ENCODE peak calls at places on chromosome X, in four cellular contexts. R, E, F and Y are unnamed samples.

GRCh38 chrX:149881081-149881711 is at the start of gene MAGEA8:
- DNase-seq in R (no peak), E (no peak), F (peak; percentile 9), Y (no peak)

GRCh38 chrX:25968920-25969319 is 169.2 kb upstream of the MAGEB18 start:
- DNase-seq in R (no peak), E (peak; percentile 33), F (peak; percentile 2), Y (no peak)

GRCh38 chrX:133369065-133369464 is 46.2 kb downstream of the GPC4 start:
- DNase-seq in R (no peak), E (no peak), F (no peak), Y (no peak)

GRCh38 chrX:39059866-39060265 is 258.6 kb downstream of the MID1IP1 start:
- DNase-seq in R (no peak), E (no peak), F (no peak), Y (no peak)

GRCh38 chrX:21821875-21822274 is 17.5 kb upstream of the MBTPS2 start:
- DNase-seq in R (no peak), E (no peak), F (no peak), Y (no peak)

GRCh38 chrX:11540532-11541377 is 125.0 kb downstream of the ARHGAP6 start:
- DNase-seq in R (no peak), E (no peak), F (peak; percentile 88), Y (no peak)

GRCh38 chrX:87299563-87300160 is 217.9 kb upstream of the KLHL4 start:
- DNase-seq in R (no peak), E (peak; percentile 12), F (peak; percentile 12), Y (no peak)

GRCh38 chrX:139246295-139246694 is 284.2 kb upstream of the F9 start:
- DNase-seq in R (no peak), E (no peak), F (no peak), Y (no peak)

GRCh38 chrX:150363561-150364346 is 637 bp downstream of the MAMLD1 start:
- DNase-seq in R (peak; percentile 14), E (peak; percentile 35), F (no peak), Y (no peak)

GRCh38 chrX:10327651-10328050 is 170.9 kb downstream of the CLCN4 start:
- DNase-seq in R (no peak), E (no peak), F (no peak), Y (peak; percentile 6)

GRCh38 chrX:137707348-137707747 is 141.4 kb downstream of the ZIC3 start:
- DNase-seq in R (no peak), E (no peak), F (no peak), Y (no peak)

GRCh38 chrX:148940411-148940996 is 440.1 kb downstream of the AFF2 start:
- DNase-seq in R (no peak), E (no peak), F (no peak), Y (peak; percentile 60)

GRCh38 chrX:47574096-47574553 is 8.1 kb upstream of the TIMP1 start:
- DNase-seq in R (no peak), E (no peak), F (no peak), Y (no peak)

GRCh38 chrX:47571896-47572295 is 10.3 kb upstream of the TIMP1 start:
- DNase-seq in R (no peak), E (no peak), F (no peak), Y (no peak)

GRCh38 chrX:47574609-47575325 is 7.5 kb upstream of the TIMP1 start:
- DNase-seq in R (no peak), E (no peak), F (no peak), Y (no peak)

GRCh38 chrX:47572773-47573333 is 9.4 kb upstream of the TIMP1 start:
- DNase-seq in R (no peak), E (no peak), F (no peak), Y (no peak)

DNA sequence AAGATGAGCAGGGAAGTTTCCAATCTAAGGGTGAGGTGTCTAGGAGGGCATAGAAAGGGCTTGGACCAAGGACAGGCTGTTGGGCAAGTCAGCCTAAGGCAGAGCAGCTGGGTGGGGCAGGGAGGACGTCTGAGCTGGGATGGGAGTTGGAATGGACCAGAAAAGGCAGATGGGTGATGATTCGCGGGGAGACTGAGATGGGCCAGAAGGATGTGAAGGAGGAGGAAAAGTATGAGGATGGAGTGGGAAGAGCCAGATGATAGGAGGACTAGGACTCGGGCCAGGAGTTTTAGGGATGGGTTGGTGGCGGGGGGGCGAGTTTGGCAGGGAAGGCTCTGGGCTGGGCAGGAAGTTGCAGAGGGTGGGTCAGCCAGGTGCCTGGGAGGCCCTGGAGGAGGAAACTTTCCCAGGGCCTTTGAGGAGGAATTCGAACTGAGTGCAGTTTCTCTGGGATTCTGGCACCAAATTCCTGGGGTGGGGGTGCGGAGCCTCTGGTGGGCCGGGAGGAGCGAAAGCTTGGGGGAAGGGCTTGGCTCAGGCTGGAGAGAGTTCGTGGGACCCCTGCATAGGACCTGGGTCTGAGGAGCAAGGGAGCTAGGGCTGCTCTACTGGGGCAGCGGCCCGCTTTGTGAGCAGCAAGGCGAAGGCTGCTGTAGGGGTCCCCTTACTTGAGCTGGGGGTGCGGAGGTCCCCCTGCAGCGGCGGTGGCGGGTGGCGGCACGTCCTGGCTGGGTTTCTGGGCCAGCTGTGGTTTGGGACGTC is 8.7 kb upstream of the TIMP1 start:
- DNase-seq in R (peak; percentile 47), E (no peak), F (no peak), Y (no peak)
- TF ChIP-seq CTCF in R (no peak), E (no peak), F (no peak), Y (no peak)

DNA sequence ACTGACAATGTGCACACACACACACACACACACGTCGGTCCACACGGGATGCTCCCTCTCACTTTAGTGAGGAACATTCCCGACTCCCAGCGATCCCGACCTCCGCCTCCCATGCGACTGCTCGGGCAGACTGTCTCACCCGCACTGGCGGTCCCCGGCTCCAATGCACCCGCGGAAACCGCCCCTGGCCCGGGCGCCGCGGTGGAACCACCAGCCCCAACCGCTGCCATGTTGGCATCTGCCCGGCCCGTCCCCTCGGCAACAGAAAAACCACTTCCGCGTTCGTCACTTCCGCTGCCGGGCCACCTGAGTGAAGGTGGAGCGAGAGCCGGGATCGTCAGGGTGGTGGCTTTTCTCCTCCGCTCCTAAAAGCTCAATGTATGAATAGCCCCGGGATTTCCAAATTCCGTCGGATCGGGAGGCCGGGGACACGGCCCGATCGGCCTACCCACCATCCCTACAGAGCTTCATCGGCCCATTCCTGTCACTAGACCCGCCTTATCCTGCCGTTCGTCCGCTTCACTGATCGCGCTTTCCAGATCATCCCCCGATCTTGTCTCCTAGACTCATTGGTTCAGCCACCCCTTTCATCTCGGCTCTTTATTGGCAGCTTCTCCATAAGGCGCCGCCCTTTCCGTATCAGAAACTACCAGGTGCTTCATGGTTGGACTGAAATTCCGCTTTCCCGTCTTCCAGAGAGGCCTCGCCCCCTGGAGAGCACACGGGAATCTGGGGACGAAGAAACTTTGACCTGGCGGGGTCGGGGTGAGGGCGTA is at the start of gene SLC35A2:
- DNase-seq in R (peak; percentile 89), E (peak; percentile 75), F (peak; percentile 87), Y (peak; percentile 70)
- H3K4me3 ChIP-seq in R (peak within 1 kb of the TSS; percentile 69), E (peak within 1 kb of the TSS; percentile 92), F (peak within 1 kb of the TSS; percentile 78), Y (peak within 1 kb of the TSS; percentile 83)

DNA sequence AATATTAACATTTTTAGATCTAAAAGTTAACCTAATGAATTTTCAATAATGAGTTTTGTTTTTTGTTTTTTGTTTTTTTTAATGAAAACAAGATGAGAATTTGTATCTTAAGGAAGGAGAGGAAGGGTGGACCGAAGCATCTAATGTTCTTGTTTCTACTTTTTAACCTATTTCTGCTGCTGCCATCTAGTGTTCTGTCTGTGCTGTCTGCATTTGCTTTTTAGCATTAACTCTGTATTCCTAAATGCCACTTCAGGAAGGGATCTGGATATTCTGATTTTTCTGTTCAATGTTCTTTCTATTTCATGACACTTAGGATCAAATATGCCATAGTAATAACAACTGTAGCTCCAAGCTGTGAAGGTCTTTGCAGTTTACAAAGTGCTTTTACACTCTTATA is 161.7 kb downstream of the BRWD3 start:
- DNase-seq in R (no peak), E (peak; percentile 1), F (peak; percentile 0), Y (no peak)
- TF ChIP-seq CTCF in R (no peak), E (no peak), F (peak; percentile 36), Y (peak; percentile 40)

DNA sequence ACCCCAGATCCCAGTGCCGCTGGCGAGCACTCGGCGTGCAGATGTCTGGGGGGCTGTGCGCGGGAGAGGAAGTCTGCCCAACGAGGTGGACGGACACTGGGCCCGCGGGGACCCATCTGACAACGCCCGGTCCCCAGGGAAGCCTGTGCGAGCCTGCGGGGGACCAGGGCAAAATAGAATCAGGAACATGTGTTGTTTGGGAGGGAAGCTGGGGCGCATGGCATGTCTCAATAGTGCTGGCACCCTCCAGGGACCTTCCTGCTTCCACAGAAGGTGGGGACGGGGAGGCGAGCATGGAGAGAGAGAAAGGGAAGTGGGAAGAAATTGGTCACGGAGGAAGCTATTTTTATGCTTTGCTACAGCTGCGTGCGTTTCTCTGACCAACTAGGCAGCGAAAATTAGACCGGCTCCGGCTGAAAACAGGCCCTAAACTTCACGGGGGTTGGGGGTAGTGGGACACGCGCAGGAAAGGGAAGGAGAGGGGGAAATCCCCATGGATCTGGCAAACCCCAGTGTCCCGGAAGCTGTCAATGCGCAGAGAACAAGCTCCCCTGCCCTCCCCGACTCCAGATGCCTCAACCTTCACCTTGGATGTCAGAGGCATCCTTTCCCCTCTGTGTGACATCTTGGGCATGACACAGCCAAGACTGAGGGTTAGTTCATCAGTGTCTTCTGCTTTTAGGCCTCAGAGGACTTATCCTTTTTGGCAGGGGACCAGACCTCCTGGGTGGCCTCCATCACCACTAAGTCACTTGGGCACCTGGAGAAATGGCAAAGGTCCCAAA is 169.8 kb upstream of the BCOR start:
- DNase-seq in R (no peak), E (peak; percentile 3), F (peak; percentile 51), Y (no peak)
- H3K4me3 ChIP-seq in R (no peak overlapping the region), E (peak overlapping the region; percentile 38), F (no peak overlapping the region), Y (peak overlapping the region; percentile 54)

DNA sequence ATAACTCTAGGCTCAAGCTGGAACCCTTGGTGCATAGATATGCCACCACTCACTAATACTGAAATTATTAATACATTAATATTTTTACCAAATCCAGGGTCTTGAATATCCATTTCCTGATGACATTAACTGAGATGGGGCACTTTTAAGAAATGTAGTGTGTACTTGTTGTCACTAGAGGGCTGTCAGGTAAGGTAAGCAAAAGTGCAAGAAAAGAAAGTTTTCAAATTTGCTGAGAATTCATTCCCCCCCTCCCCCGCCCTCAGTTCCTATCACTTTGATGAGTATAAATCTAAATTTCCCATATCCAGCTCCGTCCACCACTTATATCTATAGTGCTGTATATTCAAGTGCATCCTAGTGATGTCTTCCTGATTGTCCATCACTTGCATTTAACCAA is 20.5 kb upstream of the WDR44 start:
- DNase-seq in R (no peak), E (peak; percentile 1), F (peak; percentile 11), Y (no peak)
- TF ChIP-seq CTCF in R (peak; percentile 11), E (no peak), F (peak; percentile 28), Y (peak; percentile 33)